ENCODE peak calls at places on chromosomes 3 and 15, in ten cellular contexts. L is NCI-H1092; O is neural crest cell; K is HFF-Myc; B is AG08395; P is stimulated activated CD4-positive, alpha-beta T cell treated with anti-CD3 and anti-CD28 coated beads, Interleukin-12 subunit alpha, Interleukin-12 subunit beta, amount 100 ng/mL, for 24 hours; W is A549; E is NCI-H748 treated with DMSO at 0.1 percent for 48 hours; H is endothelial cell; U is left colon. F is an unnamed sample.

GRCh38 chr3:14802332-14802731 is 16.4 kb upstream of the FGD5 start:
- DNase-seq in L (no peak), O (no peak), K (no peak), B (no peak), P (no peak), W (no peak), E (no peak), H (no peak), U (no peak), F (no peak)

GRCh38 chr3:23086366-23086765 is 116.8 kb upstream of the UBE2E2 start:
- DNase-seq in L (no peak), O (no peak), K (no peak), B (no peak), P (no peak), W (no peak), E (no peak), H (no peak), U (no peak), F (no peak)

GRCh38 chr3:123071146-123071545 is 4.3 kb downstream of the PDIA5 start:
- DNase-seq in L (peak), O (no peak), K (no peak), B (no peak), P (no peak), W (peak), E (no peak), H (no peak), U (no peak), F (no peak)

GRCh38 chr15:62739507-62739906 is 303.0 kb upstream of the TPM1 start:
- DNase-seq in L (no peak), O (no peak), K (no peak), B (peak), P (no peak), W (no peak), E (no peak), H (no peak), U (no peak), F (no peak)

GRCh38 chr3:183991403-183991802 is 26.3 kb downstream of the ABCC5 start:
- DNase-seq in L (no peak), O (no peak), K (no peak), B (no peak), P (no peak), W (no peak), E (no peak), H (no peak), U (no peak), F (no peak)

GRCh38 chr3:194727435-194728128 is 41.9 kb downstream of the FAM43A start:
- DNase-seq in L (no peak), O (no peak), K (no peak), B (no peak), P (no peak), W (no peak), E (no peak), H (no peak), U (no peak), F (no peak)

GRCh38 chr3:66028457-66028856 is 10.3 kb downstream of the MAGI1 start:
- DNase-seq in L (no peak), O (no peak), K (no peak), B (no peak), P (no peak), W (no peak), E (no peak), H (no peak), U (no peak), F (no peak)

GRCh38 chr15:77027111-77027696 is 32.3 kb downstream of the PSTPIP1 start:
- DNase-seq in L (no peak), O (no peak), K (no peak), B (no peak), P (no peak), W (no peak), E (no peak), H (no peak), U (peak), F (no peak)

GRCh38 chr3:15284121-15284889 is 48.1 kb downstream of the SH3BP5 start:
- DNase-seq in L (peak), O (no peak), K (no peak), B (no peak), P (no peak), W (no peak), E (peak), H (no peak), U (no peak), F (no peak)

GRCh38 chr3:60979861-60980739 is 271.2 kb downstream of the FHIT start:
- DNase-seq in L (no peak), O (no peak), K (no peak), B (no peak), P (no peak), W (no peak), E (no peak), H (no peak), U (no peak), F (no peak)

GRCh38 chr3:169813757-169814517 is 1.2 kb upstream of the LRRC34 start:
- DNase-seq in L (peak), O (no peak), K (no peak), B (no peak), P (peak), W (no peak), E (peak), H (no peak), U (peak), F (no peak)

GRCh38 chr15:67839358-67839928 is 402 bp downstream of the RNU6-1 start:
- DNase-seq in L (no peak), O (no peak), K (no peak), B (peak), P (no peak), W (peak), E (peak), H (no peak), U (no peak), F (peak)

GRCh38 chr3:46705751-46706572 is 4.8 kb downstream of the TMIE start:
- DNase-seq in L (no peak), O (no peak), K (peak), B (peak), P (no peak), W (no peak), E (no peak), H (no peak), U (peak), F (no peak)

GRCh38 chr3:186361612-186362408 is at the start of gene DGKG:
- DNase-seq in L (peak), O (no peak), K (no peak), B (peak), P (no peak), W (peak), E (no peak), H (peak), U (peak), F (peak)

GRCh38 chr3:123421353-123422174 is 27.3 kb downstream of the ADCY5 start:
- DNase-seq in L (no peak), O (no peak), K (no peak), B (no peak), P (no peak), W (no peak), E (no peak), H (no peak), U (no peak), F (no peak)

GRCh38 chr3:162087361-162087760 is 590.8 kb downstream of the OTOL1 start:
- DNase-seq in L (no peak), O (no peak), K (no peak), B (no peak), P (no peak), W (no peak), E (no peak), H (no peak), U (no peak), F (no peak)

GRCh38 chr3:81242871-81243270 is 518.6 kb downstream of the GBE1 start:
- DNase-seq in L (no peak), O (no peak), K (no peak), B (peak), P (no peak), W (no peak), E (peak), H (no peak), U (no peak), F (peak)

GRCh38 chr3:139136459-139137190 is 91.9 kb upstream of the PRR23C start:
- DNase-seq in L (no peak), O (no peak), K (no peak), B (no peak), P (no peak), W (no peak), E (no peak), H (no peak), U (no peak), F (no peak)

GRCh38 chr3:100449214-100449613 is 43.2 kb upstream of the TMEM45A start:
- DNase-seq in L (no peak), O (no peak), K (no peak), B (no peak), P (no peak), W (no peak), E (no peak), H (no peak), U (no peak), F (no peak)

GRCh38 chr15:91891788-91892187 is 38.3 kb downstream of the SLCO3A1 start:
- DNase-seq in L (peak), O (no peak), K (no peak), B (no peak), P (no peak), W (no peak), E (peak), H (no peak), U (no peak), F (no peak)

GRCh38 chr3:107441617-107442016 is 64.4 kb downstream of the CCDC54 start:
- DNase-seq in L (no peak), O (no peak), K (no peak), B (no peak), P (no peak), W (no peak), E (no peak), H (no peak), U (no peak), F (no peak)

GRCh38 chr3:73442152-73442551 is 182.6 kb downstream of the PDZRN3 start:
- DNase-seq in L (no peak), O (no peak), K (no peak), B (no peak), P (no peak), W (no peak), E (no peak), H (no peak), U (no peak), F (no peak)

GRCh38 chr3:126361211-126361610 is 4.0 kb upstream of the KLF15 start:
- DNase-seq in L (no peak), O (no peak), K (no peak), B (no peak), P (no peak), W (no peak), E (no peak), H (no peak), U (peak), F (no peak)

GRCh38 chr3:28081533-28081947 is 159.9 kb upstream of the CMC1 start:
- DNase-seq in L (no peak), O (no peak), K (no peak), B (no peak), P (no peak), W (no peak), E (no peak), H (no peak), U (no peak), F (no peak)

GRCh38 chr3:100561459-100562158 is 47.8 kb upstream of the ADGRG7 start:
- DNase-seq in L (no peak), O (no peak), K (no peak), B (peak), P (no peak), W (no peak), E (no peak), H (no peak), U (no peak), F (no peak)

F was measured in KG1.